ENCODE peak calls at places on chromosomes 16 and 17, in ten cellular contexts. R is NCI-H2081; W is amygdala; H is tibial artery; G is neural crest cell; I is GDM1; P is stimulated activated naive CD8-positive, alpha-beta T cell treated with anti-CD3 and anti-CD28 coated beads, Interleukin-15, amount 100 ng/mL, for 72 hours; M is H7; V is AG04450; U is activated T-cell treated with anti-CD3 and anti-CD28 coated beads, Interleukin-2, amount 50 U/mL, for 4 hours. Z is an unnamed sample.

GRCh38 chr16:78210305-78210704 is 110.9 kb downstream of the WWOX start:
- DNase-seq in V (no peak), W (no peak), H (no peak), P (no peak), U (no peak), G (no peak), R (peak), I (no peak), M (no peak), Z (no peak)

GRCh38 chr17:68381076-68381900 is 76.0 kb downstream of the WIPI1 start:
- DNase-seq in M (no peak), I (no peak), P (no peak), W (no peak), H (no peak), R (no peak), U (no peak), G (no peak), V (peak), Z (no peak)

GRCh38 chr16:82027629-82028035 is 7.4 kb upstream of the HSD17B2 start:
- DNase-seq in M (no peak), R (no peak), G (no peak), U (no peak), V (no peak), H (no peak), W (no peak), P (no peak), I (no peak), Z (no peak)

GRCh38 chr16:48526958-48527331 is 83.0 kb downstream of the N4BP1 start:
- DNase-seq in G (no peak), P (no peak), U (no peak), W (no peak), H (peak), M (no peak), R (no peak), V (no peak), I (no peak), Z (no peak)

GRCh38 chr16:10967981-10968380 is 23.6 kb downstream of the CLEC16A start:
- DNase-seq in I (no peak), H (no peak), M (no peak), P (no peak), R (no peak), U (no peak), W (no peak), G (no peak), V (no peak), Z (no peak)

GRCh38 chr17:9924735-9925191 is 19.7 kb upstream of the RCVRN start:
- DNase-seq in M (peak), G (peak), I (peak), P (peak), R (peak), W (no peak), V (peak), U (no peak), H (no peak), Z (peak)

GRCh38 chr17:76452646-76453430 is at the start of gene UBE2O:
- DNase-seq in R (peak), W (peak), P (peak), I (peak), V (no peak), H (peak), U (peak), M (peak), G (peak), Z (peak)

GRCh38 chr17:77505460-77505769 is 364.6 kb downstream of the SEC14L1 start:
- DNase-seq in P (no peak), U (no peak), R (no peak), G (no peak), W (no peak), H (no peak), I (no peak), V (no peak), M (no peak), Z (no peak)

GRCh38 chr16:4918790-4919210 is 18.1 kb downstream of the PPL start:
- DNase-seq in R (no peak), I (no peak), V (no peak), U (no peak), M (peak), P (no peak), W (no peak), G (no peak), H (no peak), Z (no peak)

GRCh38 chr16:1413684-1414531 is 596 bp downstream of the UNKL start:
- DNase-seq in U (peak), I (peak), G (peak), W (no peak), V (no peak), M (peak), P (peak), R (peak), H (peak), Z (no peak)

GRCh38 chr17:4735825-4736651 is 3.6 kb upstream of the ZMYND15 start:
- DNase-seq in M (no peak), I (peak), H (no peak), P (no peak), G (no peak), U (no peak), W (no peak), R (no peak), V (no peak), Z (no peak)

GRCh38 chr16:31061126-31061812 is 12.8 kb downstream of the ZNF668 start:
- DNase-seq in R (no peak), G (no peak), W (no peak), V (no peak), M (peak), I (no peak), U (no peak), P (no peak), H (no peak), Z (no peak)

GRCh38 chr17:50636804-50637195 is 2.1 kb downstream of the ABCC3 start:
- DNase-seq in U (no peak), H (no peak), G (no peak), R (no peak), M (no peak), I (no peak), P (no peak), V (no peak), W (no peak), Z (no peak)

GRCh38 chr16:24972608-24973220 is 42.5 kb downstream of the ARHGAP17 start:
- DNase-seq in P (no peak), U (no peak), G (no peak), R (no peak), I (no peak), M (no peak), V (no peak), H (no peak), W (no peak), Z (no peak)

GRCh38 chr16:25005445-25006306 is 9.5 kb downstream of the ARHGAP17 start:
- DNase-seq in H (no peak), V (no peak), P (no peak), M (no peak), U (no peak), R (no peak), G (no peak), W (no peak), I (no peak), Z (no peak)

GRCh38 chr17:47807421-47807820 is 14.2 kb downstream of the OSBPL7 start:
- DNase-seq in G (no peak), U (no peak), M (peak), V (no peak), P (no peak), W (no peak), I (no peak), R (no peak), H (no peak), Z (no peak)

GRCh38 chr17:61235821-61236197 is 163.8 kb upstream of the TBX2 start:
- DNase-seq in V (no peak), M (no peak), R (peak), I (no peak), U (no peak), W (no peak), G (no peak), P (no peak), H (no peak), Z (no peak)

GRCh38 chr16:67445913-67446907 is 15.3 kb downstream of the HSD11B2 start:
- DNase-seq in P (no peak), G (no peak), W (no peak), M (peak), R (no peak), U (no peak), H (no peak), V (no peak), I (no peak), Z (no peak)

GRCh38 chr16:70481929-70482536 is 27.6 kb downstream of the FCSK start:
- DNase-seq in R (no peak), V (no peak), P (no peak), H (no peak), M (no peak), U (no peak), W (no peak), G (no peak), I (no peak), Z (no peak)

GRCh38 chr17:32302860-32303649 is 37.4 kb downstream of the RHBDL3 start:
- DNase-seq in H (no peak), R (peak), G (peak), W (no peak), M (peak), U (no peak), V (no peak), I (no peak), P (no peak), Z (no peak)

GRCh38 chr16:50154369-50154947 is 1.4 kb downstream of the TENT4B start:
- DNase-seq in U (no peak), P (no peak), R (no peak), M (no peak), W (peak), V (no peak), I (no peak), H (no peak), G (no peak), Z (no peak)

GRCh38 chr17:40433551-40434384 is 9.5 kb upstream of the IGFBP4 start:
- DNase-seq in V (no peak), W (no peak), U (no peak), G (no peak), R (no peak), M (peak), I (no peak), H (peak), P (no peak), Z (peak)

GRCh38 chr16:11914759-11915643 is 755 bp downstream of the GSPT1 start:
- DNase-seq in P (peak), R (peak), G (peak), M (peak), W (no peak), I (no peak), H (no peak), U (peak), V (no peak), Z (no peak)

GRCh38 chr17:38454528-38454927 is 26.3 kb downstream of the ARHGAP23 start:
- DNase-seq in V (no peak), P (no peak), U (no peak), I (no peak), H (peak), G (no peak), R (no peak), W (peak), M (peak), Z (no peak)

GRCh38 chr17:73308017-73308823 is 3.6 kb downstream of the CDC42EP4 start:
- DNase-seq in H (peak), I (no peak), R (no peak), P (no peak), W (no peak), V (no peak), G (no peak), U (no peak), M (no peak), Z (no peak)

GRCh38 chr17:60851181-60851580 is 173.5 kb downstream of the BCAS3 start:
- DNase-seq in H (no peak), V (no peak), M (peak), G (no peak), I (no peak), R (no peak), P (no peak), W (no peak), U (no peak), Z (no peak)

GRCh38 chr17:37664214-37664613 is 21.0 kb upstream of the DDX52 start:
- DNase-seq in I (no peak), P (no peak), G (no peak), V (no peak), H (no peak), R (no peak), U (no peak), W (no peak), M (no peak), Z (no peak)

GRCh38 chr16:70421473-70422311 is 17.2 kb downstream of the ST3GAL2 start:
- DNase-seq in R (no peak), W (no peak), H (no peak), M (peak), G (no peak), I (no peak), V (no peak), P (no peak), U (no peak), Z (no peak)

GRCh38 chr17:63549289-63549945 is 860 bp upstream of the DCAF7 start:
- DNase-seq in U (no peak), W (no peak), P (no peak), V (no peak), M (no peak), R (no peak), H (no peak), G (peak), I (no peak), Z (no peak)